ENCODE peak calls at places on chromosomes 5 and 9, in ten cellular contexts. C is amniotic stem cell; J is nephron progenitor cell; Q is HFFc6; E is NCI-H1105; H is GF-D8; V is activated CD8-positive, alpha-beta memory T cell treated with anti-CD3 and anti-CD28 coated beads for 4 hours; N is mucosa of gallbladder; R is naive thymus-derived CD8-positive, alpha-beta T cell; F is non-pigmented ciliary epithelial cell. U is an unnamed sample.
A peak's percentile ranks its signal among the peaks of the same experiment; 100 is the strongest.

GRCh38 chr5:113693205-113693553 is 179.7 kb downstream of the YTHDC2 start:
- DNase-seq in C (no peak), J (peak; percentile 51), Q (no peak), E (no peak), H (no peak), V (no peak), N (no peak), R (no peak), F (no peak), U (no peak)

GRCh38 chr5:125865166-125865815 is 557.9 kb upstream of the GRAMD2B start:
- DNase-seq in C (no peak), J (no peak), Q (no peak), E (no peak), H (no peak), V (no peak), N (no peak), R (no peak), F (peak; percentile 27), U (no peak)

GRCh38 chr5:93189707-93190120 is 391.3 kb downstream of the NR2F1-AS1 start:
- DNase-seq in C (peak; percentile 59), J (no peak), Q (peak; percentile 95), E (no peak), H (no peak), V (no peak), N (no peak), R (no peak), F (peak; percentile 96), U (no peak)

GRCh38 chr5:100780376-100780870 is 122.7 kb downstream of the ST8SIA4 start:
- DNase-seq in C (no peak), J (no peak), Q (no peak), E (no peak), H (no peak), V (no peak), N (no peak), R (peak; percentile 31), F (no peak), U (no peak)

GRCh38 chr5:103232393-103232999 is 26.1 kb upstream of the MACIR start:
- DNase-seq in C (no peak), J (no peak), Q (peak; percentile 36), E (peak; percentile 5), H (peak; percentile 13), V (no peak), N (no peak), R (peak; percentile 32), F (no peak), U (peak; percentile 5)

GRCh38 chr5:154779105-154779504 is 23.9 kb downstream of the LARP1 start:
- DNase-seq in C (peak; percentile 71), J (no peak), Q (peak; percentile 89), E (no peak), H (no peak), V (no peak), N (peak; percentile 32), R (no peak), F (peak; percentile 77), U (no peak)

GRCh38 chr9:4147476-4148214 is 152.2 kb downstream of the GLIS3 start:
- DNase-seq in C (no peak), J (peak; percentile 5), Q (no peak), E (no peak), H (no peak), V (no peak), N (peak; percentile 42), R (no peak), F (no peak), U (no peak)

GRCh38 chr5:134489227-134489944 is 36.1 kb upstream of the JADE2 start:
- DNase-seq in C (no peak), J (no peak), Q (no peak), E (no peak), H (no peak), V (no peak), N (no peak), R (no peak), F (no peak), U (no peak)

GRCh38 chr5:124628721-124629596 is 117.5 kb downstream of the ZNF608 start:
- DNase-seq in C (peak; percentile 88), J (peak; percentile 25), Q (peak; percentile 98), E (no peak), H (no peak), V (no peak), N (peak; percentile 56), R (no peak), F (peak; percentile 93), U (no peak)

GRCh38 chr5:26663500-26663899 is 374.9 kb downstream of the CDH9 start:
- DNase-seq in C (no peak), J (no peak), Q (no peak), E (no peak), H (no peak), V (no peak), N (no peak), R (no peak), F (no peak), U (no peak)

GRCh38 chr9:111118256-111118950 is 80.1 kb upstream of the LPAR1 start:
- DNase-seq in C (peak; percentile 8), J (no peak), Q (peak; percentile 91), E (no peak), H (no peak), V (no peak), N (no peak), R (no peak), F (peak; percentile 34), U (no peak)

GRCh38 chr5:10355071-10355889 is 1.8 kb downstream of the MARCHF6 start:
- DNase-seq in C (no peak), J (no peak), Q (peak; percentile 76), E (peak; percentile 20), H (peak; percentile 14), V (no peak), N (no peak), R (no peak), F (no peak), U (no peak)

GRCh38 chr9:79001012-79001411 is 570.8 kb upstream of the TLE4 start:
- DNase-seq in C (no peak), J (no peak), Q (no peak), E (no peak), H (no peak), V (no peak), N (no peak), R (no peak), F (no peak), U (no peak)

GRCh38 chr5:137997726-137998213 is 35.1 kb downstream of the FAM13B start:
- DNase-seq in C (no peak), J (no peak), Q (no peak), E (no peak), H (peak; percentile 5), V (no peak), N (no peak), R (no peak), F (no peak), U (no peak)

GRCh38 chr5:83172655-83173054 is 95.3 kb downstream of the XRCC4 start:
- DNase-seq in C (no peak), J (no peak), Q (no peak), E (no peak), H (no peak), V (no peak), N (no peak), R (no peak), F (no peak), U (no peak)

GRCh38 chr5:92543246-92543645 is 1037.8 kb downstream of the NR2F1-AS1 start:
- DNase-seq in C (no peak), J (no peak), Q (peak; percentile 27), E (no peak), H (no peak), V (no peak), N (no peak), R (no peak), F (no peak), U (no peak)

GRCh38 chr5:6731465-6732237 is 18.4 kb downstream of the TENT4A start:
- DNase-seq in C (no peak), J (no peak), Q (peak; percentile 15), E (no peak), H (no peak), V (no peak), N (no peak), R (no peak), F (no peak), U (no peak)